ENCODE peak calls at places on chromosome 17, in six cellular contexts. D is MM.1S; Z is skeletal muscle cell; C is stimulated activated CD8-positive, alpha-beta memory T cell treated with anti-CD3 and anti-CD28 coated beads, Interleukin-4, amount 100 ng/mL, for 24 hours; N is frontal cortex; S is effector CD4-positive, alpha-beta T cell. W is an unnamed sample.

GRCh38 chr17:41614098-41614497 is 1.5 kb upstream of the KRT16 start:
- DNase-seq in N (no peak), S (no peak), Z (no peak), C (no peak), D (no peak), W (no peak)

GRCh38 chr17:42564815-42565522 is 1.9 kb upstream of the MLX start:
- DNase-seq in N (no peak), S (no peak), D (no peak), C (no peak), Z (no peak), W (no peak)

GRCh38 chr17:77564278-77564920 is 394.1 kb upstream of the TNRC6C start:
- DNase-seq in S (no peak), Z (no peak), D (no peak), N (no peak), C (no peak), W (no peak)

GRCh38 chr17:47257651-47258339 is 4.2 kb downstream of the ITGB3 start:
- DNase-seq in S (no peak), D (no peak), N (no peak), C (no peak), Z (peak), W (no peak)

GRCh38 chr17:45809484-45809883 is 25.4 kb downstream of the CRHR1 start:
- DNase-seq in Z (no peak), N (no peak), S (no peak), C (no peak), D (no peak), W (no peak)

GRCh38 chr17:21072623-21073278 is 29.9 kb upstream of the USP22 start:
- DNase-seq in Z (no peak), C (no peak), N (peak), D (no peak), S (no peak), W (no peak)

GRCh38 chr17:8268550-8269298 is 19.6 kb downstream of the PFAS start:
- DNase-seq in D (no peak), C (no peak), N (no peak), Z (no peak), S (no peak), W (no peak)

GRCh38 chr17:45043268-45043681 is 8.2 kb downstream of the DCAKD start:
- DNase-seq in N (no peak), S (no peak), D (no peak), C (no peak), Z (no peak), W (no peak)

GRCh38 chr17:65865715-65866425 is 304.4 kb upstream of the AXIN2 start:
- DNase-seq in S (no peak), Z (no peak), D (no peak), C (no peak), N (no peak), W (no peak)

GRCh38 chr17:10262451-10262850 is 64.0 kb upstream of the GAS7 start:
- DNase-seq in S (no peak), D (no peak), N (no peak), Z (no peak), C (no peak), W (no peak)

GRCh38 chr17:77801545-77802332 is 156.8 kb upstream of the TNRC6C start:
- DNase-seq in Z (no peak), D (no peak), C (no peak), N (no peak), S (no peak), W (no peak)

GRCh38 chr17:4534928-4535666 is 20.1 kb downstream of the MYBBP1A start:
- DNase-seq in N (no peak), D (no peak), C (no peak), S (no peak), Z (no peak), W (no peak)

GRCh38 chr17:76384987-76385891 is 830 bp downstream of the SPHK1 start:
- DNase-seq in S (peak), C (no peak), Z (peak), D (no peak), N (peak), W (no peak)

GRCh38 chr17:28916302-28916934 is 13.5 kb upstream of the DHRS13 start:
- DNase-seq in Z (no peak), D (peak), S (peak), N (no peak), C (no peak), W (no peak)

GRCh38 chr17:15377200-15377599 is 35.8 kb upstream of the TEKT3 start:
- DNase-seq in D (no peak), C (no peak), S (no peak), Z (no peak), N (no peak), W (no peak)

GRCh38 chr17:58918072-58918471 is 162.4 kb downstream of the PPM1E start:
- DNase-seq in Z (no peak), D (no peak), S (no peak), C (no peak), N (no peak), W (no peak)

GRCh38 chr17:7041607-7042506 is 2.0 kb downstream of the SLC16A11 start:
- DNase-seq in S (no peak), Z (no peak), N (peak), C (no peak), D (peak), W (no peak)

GRCh38 chr17:46182961-46183360 is 10.3 kb downstream of the KANSL1 start:
- DNase-seq in Z (no peak), N (no peak), C (no peak), D (no peak), S (no peak), W (no peak)

GRCh38 chr17:7704601-7705268 is at the start of gene EFNB3:
- DNase-seq in Z (no peak), S (no peak), C (no peak), N (no peak), D (no peak), W (no peak)

GRCh38 chr17:81396722-81397313 is 1.6 kb downstream of the BAHCC1 start:
- DNase-seq in N (no peak), C (no peak), S (peak), Z (no peak), D (no peak), W (no peak)

GRCh38 chr17:40071720-40072480 is 9.1 kb downstream of the THRA start:
- DNase-seq in N (no peak), C (no peak), Z (no peak), S (no peak), D (no peak), W (no peak)

GRCh38 chr17:77531641-77532040 is 390.9 kb downstream of the SEC14L1 start:
- DNase-seq in N (no peak), C (no peak), D (no peak), Z (no peak), S (no peak), W (no peak)

GRCh38 chr17:75031972-75032895 is 14.5 kb downstream of the ATP5PD start:
- DNase-seq in Z (no peak), C (no peak), N (peak), S (peak), D (no peak), W (no peak)